ENCODE peak calls at places on chromosomes 11 and 22, in five cellular contexts. U is spleen, E is thyroid gland, T is IMR-90, M is HCT116. S is an unnamed sample.

GRCh38 chr11:39374963-39375698 is 2084.3 kb downstream of the LRRC4C start:
- DNase-seq in E (no peak), U (no peak), M (peak), T (peak), S (no peak)

GRCh38 chr11:119134389-119134978 is 13.1 kb downstream of the HINFP start:
- DNase-seq in M (no peak), U (no peak), E (peak), T (no peak), S (no peak)

GRCh38 chr11:103586756-103587155 is 449.7 kb upstream of the DDI1 start:
- DNase-seq in E (no peak), M (no peak), T (peak), U (no peak), S (peak)

GRCh38 chr22:39727541-39727940 is 157.0 kb downstream of the CACNA1I start:
- DNase-seq in M (no peak), T (peak), U (no peak), E (no peak), S (no peak)

GRCh38 chr22:27435839-27436581 is 365.5 kb downstream of the MN1 start:
- DNase-seq in M (no peak), E (no peak), U (no peak), T (peak), S (no peak)

GRCh38 chr22:25775501-25775900 is 33.5 kb downstream of the MYO18B start:
- DNase-seq in E (no peak), T (peak), U (no peak), M (no peak), S (no peak)

GRCh38 chr22:40009231-40009769 is 14.5 kb downstream of the FAM83F start:
- DNase-seq in U (no peak), T (peak), M (no peak), E (peak), S (no peak)

GRCh38 chr11:79396001-79396400 is 44.8 kb downstream of the TENM4 start:
- DNase-seq in T (no peak), E (no peak), U (no peak), M (no peak), S (no peak)

GRCh38 chr11:299951-300735 is 817 bp upstream of the IFITM5 start:
- DNase-seq in M (no peak), U (peak), T (peak), E (no peak), S (no peak)

GRCh38 chr22:26477341-26477731 is 6.2 kb downstream of the HPS4 start:
- DNase-seq in E (no peak), M (no peak), U (no peak), T (no peak), S (no peak)

GRCh38 chr11:100823360-100823759 is 136.3 kb downstream of the ARHGAP42 start:
- DNase-seq in E (no peak), T (peak), M (no peak), U (no peak), S (no peak)

GRCh38 chr11:15563054-15563453 is 448.3 kb downstream of the INSC start:
- DNase-seq in M (no peak), E (no peak), T (no peak), U (no peak), S (no peak)

GRCh38 chr11:19921976-19922688 is 209.5 kb downstream of the NAV2 start:
- DNase-seq in T (no peak), U (no peak), E (no peak), M (no peak), S (no peak)

GRCh38 chr11:26187639-26188038 is 144.3 kb upstream of the ANO3 start:
- DNase-seq in T (peak), M (no peak), E (no peak), U (no peak), S (peak)

GRCh38 chr11:34616830-34617504 is 3.9 kb upstream of the EHF start:
- DNase-seq in U (no peak), E (no peak), M (no peak), T (no peak), S (no peak)

GRCh38 chr11:67983916-67984315 is 20.0 kb downstream of the UNC93B1 start:
- DNase-seq in E (no peak), T (no peak), M (no peak), U (no peak), S (no peak)

GRCh38 chr22:21582801-21583740 is 15.6 kb downstream of the UBE2L3 start:
- DNase-seq in E (peak), U (no peak), M (no peak), T (no peak), S (no peak)

GRCh38 chr22:37309221-37310074 is 27.1 kb downstream of the CYTH4 start:
- DNase-seq in T (no peak), E (no peak), U (peak), M (no peak), S (no peak)

GRCh38 chr11:86606849-86607481 is 65.5 kb downstream of the ME3 start:
- DNase-seq in U (no peak), E (no peak), T (peak), M (no peak), S (no peak)

GRCh38 chr11:83140691-83141455 is 16.1 kb upstream of the PCF11 start:
- DNase-seq in T (no peak), U (no peak), M (no peak), E (no peak), S (no peak)

GRCh38 chr22:41968601-41969000 is 642 bp upstream of the SEPTIN3 start:
- DNase-seq in M (no peak), E (no peak), T (peak), U (no peak), S (no peak)

GRCh38 chr22:50016988-50017700 is 4.6 kb upstream of the IL17REL start:
- DNase-seq in U (peak), M (no peak), T (no peak), E (no peak), S (no peak)

GRCh38 chr22:28024422-28024888 is 105.4 kb upstream of the PITPNB start:
- DNase-seq in E (no peak), M (no peak), U (peak), T (no peak), S (peak)

GRCh38 chr11:116035972-116036371 is 531.8 kb upstream of the CADM1 start:
- DNase-seq in T (no peak), E (no peak), U (no peak), M (no peak), S (no peak)

GRCh38 chr11:78605296-78605695 is 30.6 kb upstream of the NARS2 start:
- DNase-seq in T (peak), U (no peak), E (no peak), M (no peak), S (no peak)

GRCh38 chr11:119816660-119817059 is 87.7 kb upstream of the NECTIN1 start:
- DNase-seq in E (no peak), U (no peak), M (no peak), T (no peak), S (no peak)

GRCh38 chr11:1827095-1827797 is 7.5 kb upstream of the SYT8 start:
- DNase-seq in U (no peak), T (peak), M (no peak), E (peak), S (peak)

GRCh38 chr11:20973959-20974358 is 304.6 kb downstream of the NELL1 start:
- DNase-seq in T (no peak), U (no peak), M (no peak), E (no peak), S (no peak)

GRCh38 chr11:8689726-8690255 is 7.2 kb downstream of the RPL27A start:
- DNase-seq in M (no peak), E (no peak), T (peak), U (peak), S (no peak)

GRCh38 chr11:8690374-8691342 is 8.1 kb downstream of the RPL27A start:
- DNase-seq in E (no peak), U (no peak), T (no peak), M (no peak), S (no peak)

GRCh38 chr11:8693010-8693551 is 10.5 kb downstream of the RPL27A start:
- DNase-seq in M (no peak), U (no peak), T (peak), E (no peak), S (no peak)

GRCh38 chr11:8692417-8692816 is 9.8 kb downstream of the RPL27A start:
- DNase-seq in U (no peak), T (no peak), E (no peak), M (no peak), S (no peak)

DNA sequence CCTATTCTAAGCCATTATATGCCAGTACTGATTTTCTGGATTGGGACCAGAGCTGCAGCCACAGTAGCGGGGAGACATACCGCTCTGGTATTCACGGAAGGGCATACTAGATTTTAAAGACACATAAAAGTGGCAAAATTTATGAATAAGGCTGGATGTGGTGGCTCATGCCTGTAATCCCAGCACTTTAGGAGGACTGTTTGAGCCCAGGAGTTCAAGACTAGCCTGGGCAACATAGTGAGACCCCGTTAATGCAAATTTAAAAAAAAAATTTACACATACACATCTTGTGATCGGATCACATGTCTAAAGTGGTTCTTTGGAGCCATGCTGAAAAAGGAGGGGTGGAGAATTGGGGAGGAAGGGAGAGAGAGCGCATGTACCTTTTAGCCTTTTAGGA is 9.0 kb downstream of the RPL27A start:
- DNase-seq in M (no peak), U (no peak), E (no peak), T (no peak), S (no peak)
- TF ChIP-seq POLR2A in M (no peak), U (no peak), E (no peak), T (peak), S (no peak)

GRCh38 chr11:65593518-65594414 is 1.8 kb downstream of the KCNK7 start:
- DNase-seq in U (no peak), T (no peak), E (no peak), M (no peak), S (peak)
- H3K27ac ChIP-seq in U (peak), T (no peak), E (no peak), M (peak), S (peak)

DNA sequence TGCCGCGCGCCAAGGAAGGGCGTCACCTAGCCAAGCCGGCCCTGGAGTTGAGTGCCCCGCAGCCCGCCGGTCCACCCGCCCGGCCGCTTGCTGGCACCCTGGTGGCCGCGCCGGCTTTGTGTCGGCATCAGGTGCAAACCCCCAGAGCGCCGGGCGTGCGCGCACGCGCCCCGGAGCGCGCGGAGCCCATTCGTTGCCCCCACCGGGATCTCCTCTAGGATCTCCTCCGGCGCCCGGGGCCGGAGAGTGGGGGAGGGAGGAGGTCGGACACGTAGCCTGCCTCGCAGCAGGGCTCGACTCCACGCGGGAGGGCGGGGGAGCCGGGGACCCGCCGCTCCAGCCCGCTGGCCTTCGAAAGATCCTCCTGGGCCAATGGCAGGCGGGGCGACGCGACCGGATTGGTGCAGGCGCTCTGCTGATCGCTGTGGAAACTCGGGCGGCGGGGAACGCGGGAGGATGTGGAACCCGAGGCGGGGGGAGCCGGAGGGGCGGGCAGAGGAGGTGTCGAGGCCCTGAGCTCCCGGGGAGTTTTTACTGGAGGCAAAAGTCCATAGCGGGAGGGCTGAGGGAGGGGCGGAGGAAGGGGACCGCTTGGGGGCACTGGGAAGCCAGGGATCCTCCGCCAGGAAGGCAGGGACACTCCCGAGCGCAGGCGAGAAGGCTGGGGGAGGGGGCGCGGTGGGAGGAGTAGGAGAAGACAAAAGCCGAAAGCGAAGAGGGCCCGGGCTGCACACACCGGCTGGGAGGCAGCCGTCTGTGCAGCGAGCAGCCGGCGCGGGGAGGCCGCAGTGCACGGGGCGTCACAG is at the start of gene FADS2:
- DNase-seq in E (peak), M (no peak), T (peak), U (peak), S (peak)
- H3K4me3 ChIP-seq in E (peak), M (no peak), T (peak), U (peak), S (peak)

GRCh38 chr11:64284962-64285884 is at the start of gene GPR137:
- DNase-seq in E (peak), U (peak), T (peak), M (no peak), S (peak)
- TF ChIP-seq POLR2A in E (no peak), U (no peak), T (no peak), M (no peak), S (peak)

DNA sequence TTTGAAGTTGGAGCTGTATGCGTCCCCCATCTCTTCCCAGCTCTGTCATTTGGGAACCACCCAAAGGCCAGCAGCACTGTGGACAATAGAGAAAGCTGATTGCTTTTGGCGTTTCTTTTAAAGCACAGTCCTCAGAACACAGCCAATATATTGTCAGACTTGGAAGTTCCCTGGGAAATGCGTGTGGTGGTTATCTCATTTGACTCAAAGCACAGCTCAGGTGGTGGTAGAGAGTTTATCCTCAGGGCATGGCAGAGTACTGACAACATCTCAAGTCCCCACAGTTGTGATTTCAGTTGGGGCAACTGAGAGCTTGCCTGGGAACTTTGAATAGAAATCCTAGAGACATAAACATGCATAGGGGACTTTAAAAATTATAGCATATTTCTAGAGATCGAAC is 601.3 kb downstream of the ETS1 start:
- DNase-seq in T (no peak), U (no peak), E (no peak), M (no peak), S (no peak)
- H3K27ac ChIP-seq in T (no peak), U (no peak), E (no peak), M (no peak), S (no peak)

GRCh38 chr11:73308003-73308962 is at the start of gene ARHGEF17:
- DNase-seq in E (peak), M (peak), T (peak), U (peak), S (no peak)

GRCh38 chr11:73311394-73311869 is 3.4 kb downstream of the ARHGEF17 start:
- DNase-seq in E (no peak), M (no peak), T (no peak), U (no peak), S (no peak)

GRCh38 chr11:73308963-73309960 is 1.2 kb downstream of the ARHGEF17 start:
- DNase-seq in U (peak), M (peak), T (peak), E (peak), S (peak)

GRCh38 chr11:73310661-73311393 is 2.8 kb downstream of the ARHGEF17 start:
- DNase-seq in E (peak), T (no peak), M (no peak), U (no peak), S (no peak)

GRCh38 chr11:73310076-73310475 is 2.0 kb downstream of the ARHGEF17 start:
- DNase-seq in M (no peak), T (no peak), E (peak), U (no peak), S (no peak)
- H3K4me3 ChIP-seq in M (peak), T (peak), E (no peak), U (peak), S (peak)

GRCh38 chr11:64245401-64245796 is 1.3 kb downstream of the PPP1R14B start:
- DNase-seq in E (peak), U (peak), T (no peak), M (no peak), S (peak)
- TF ChIP-seq POLR2A in E (no peak), U (no peak), T (no peak), M (no peak), S (no peak)

GRCh38 chr22:44639891-44640617 is 62.0 kb upstream of the PRR5 start:
- DNase-seq in E (peak), T (no peak), M (no peak), U (peak), S (no peak)
- H3K27ac ChIP-seq in E (peak), T (no peak), M (no peak), U (no peak), S (no peak)

GRCh38 chr11:12671378-12671777 is 2.8 kb upstream of the TEAD1 start:
- DNase-seq in E (no peak), U (no peak), M (no peak), T (no peak), S (no peak)
- H3K4me3 ChIP-seq in E (no peak), U (no peak), M (no peak), T (no peak), S (no peak)

S was measured in gastrocnemius medialis.